ENCODE peak calls at places on chromosomes 2 and 18, in five cellular contexts. Y is Peyer's patch, G is endothelial cell of umbilical vein, H is H1, J is prostate gland. W is an unnamed sample.

GRCh38 chr2:124683536-124684407 is 658.7 kb downstream of the CNTNAP5 start:
- DNase-seq in Y (no peak), G (no peak), H (no peak), J (no peak), W (no peak)

GRCh38 chr2:1864301-1864980 is 120.1 kb upstream of the PXDN start:
- DNase-seq in Y (no peak), G (no peak), H (no peak), J (no peak), W (no peak)

GRCh38 chr18:36509646-36510197 is 212.2 kb downstream of the FHOD3 start:
- DNase-seq in Y (no peak), G (no peak), H (no peak), J (no peak), W (no peak)

GRCh38 chr2:1807167-1807566 is 62.9 kb upstream of the PXDN start:
- DNase-seq in Y (no peak), G (no peak), H (no peak), J (no peak), W (no peak)

GRCh38 chr2:12684471-12684936 is 32.2 kb upstream of the TRIB2 start:
- DNase-seq in Y (no peak), G (peak), H (no peak), J (peak), W (no peak)

GRCh38 chr2:119678021-119678656 is 862 bp upstream of the TMEM177 start:
- DNase-seq in Y (peak), G (no peak), H (no peak), J (no peak), W (no peak)

GRCh38 chr2:133504566-133505505 is 63.4 kb downstream of the NCKAP5 start:
- DNase-seq in Y (no peak), G (peak), H (no peak), J (peak), W (no peak)

GRCh38 chr2:52404866-52405265 is 1362.7 kb upstream of the CHAC2 start:
- DNase-seq in Y (no peak), G (no peak), H (no peak), J (no peak), W (no peak)

GRCh38 chr2:12221583-12221982 is 475.2 kb downstream of the LPIN1 start:
- DNase-seq in Y (no peak), G (no peak), H (no peak), J (no peak), W (no peak)

GRCh38 chr2:186437719-186438118 is 48.3 kb upstream of the ZC3H15 start:
- DNase-seq in Y (no peak), G (no peak), H (no peak), J (no peak), W (no peak)

GRCh38 chr18:58977223-58977622 is 112.5 kb downstream of the ZNF532 start:
- DNase-seq in Y (no peak), G (no peak), H (no peak), J (no peak), W (no peak)

GRCh38 chr2:86492057-86492456 is 50.9 kb downstream of the KDM3A start:
- DNase-seq in Y (no peak), G (no peak), H (no peak), J (no peak), W (no peak)

GRCh38 chr2:42755161-42755900 is 8.6 kb downstream of the OXER1 start:
- DNase-seq in Y (no peak), G (no peak), H (no peak), J (no peak), W (no peak)

GRCh38 chr2:241432824-241433448 is 75.4 kb downstream of the STK25 start:
- DNase-seq in Y (no peak), G (no peak), H (no peak), J (no peak), W (no peak)

GRCh38 chr2:102619414-102620319 is at the start of gene SLC9A2:
- DNase-seq in Y (no peak), G (peak), H (no peak), J (peak), W (no peak)

GRCh38 chr18:6055711-6056110 is 160.4 kb upstream of the TMEM200C start:
- DNase-seq in Y (no peak), G (peak), H (no peak), J (no peak), W (no peak)

GRCh38 chr18:43442571-43442970 is 165.3 kb upstream of the SYT4 start:
- DNase-seq in Y (no peak), G (no peak), H (no peak), J (no peak), W (no peak)

GRCh38 chr2:23705771-23706612 is 220.9 kb downstream of the ATAD2B start:
- DNase-seq in Y (no peak), G (no peak), H (no peak), J (no peak), W (no peak)

GRCh38 chr2:85959191-85959590 is 70.4 kb upstream of the ST3GAL5 start:
- DNase-seq in Y (no peak), G (no peak), H (no peak), J (no peak), W (no peak)

GRCh38 chr2:189441709-189442074 is 418 bp downstream of the WDR75 start:
- DNase-seq in Y (no peak), G (no peak), H (no peak), J (peak), W (no peak)

GRCh38 chr18:26634631-26635030 is 86.3 kb upstream of the KCTD1 start:
- DNase-seq in Y (no peak), G (no peak), H (no peak), J (no peak), W (no peak)

GRCh38 chr18:62964432-62964831 is 249.1 kb downstream of the PHLPP1 start:
- DNase-seq in Y (no peak), G (no peak), H (no peak), J (no peak), W (no peak)

GRCh38 chr2:14861201-14861600 is 228.7 kb downstream of the LRATD1 start:
- DNase-seq in Y (no peak), G (no peak), H (no peak), J (no peak), W (no peak)

GRCh38 chr2:228731517-228731916 is 539.6 kb downstream of the PID1 start:
- DNase-seq in Y (no peak), G (no peak), H (peak), J (no peak), W (no peak)

GRCh38 chr2:10658041-10658913 is 31.5 kb downstream of the NOL10 start:
- DNase-seq in Y (no peak), G (no peak), H (no peak), J (no peak), W (no peak)

GRCh38 chr2:20224716-20225293 is at the start of gene SDC1:
- DNase-seq in Y (no peak), G (peak), H (no peak), J (peak), W (no peak)

GRCh38 chr2:63743170-63743975 is 98.3 kb upstream of the UGP2 start:
- DNase-seq in Y (no peak), G (no peak), H (no peak), J (no peak), W (no peak)

GRCh38 chr2:234951386-234952269 is at the start of gene SH3BP4:
- DNase-seq in Y (peak), G (peak), H (no peak), J (peak), W (no peak)

GRCh38 chr2:168039885-168040284 is 207.5 kb downstream of the STK39 start:
- DNase-seq in Y (no peak), G (no peak), H (no peak), J (no peak), W (no peak)

GRCh38 chr18:24499814-24500601 is 39.6 kb downstream of the HRH4 start:
- DNase-seq in Y (no peak), G (no peak), H (no peak), J (no peak), W (no peak)

GRCh38 chr2:24793752-24794477 is 690 bp downstream of the CENPO start:
- DNase-seq in Y (no peak), G (peak), H (no peak), J (no peak), W (no peak)

GRCh38 chr2:160156084-160156483 is 44.0 kb downstream of the ITGB6 start:
- DNase-seq in Y (no peak), G (peak), H (no peak), J (no peak), W (no peak)
- TF ChIP-seq CTCF in Y (no peak), G (no peak), H (peak), J (no peak), W (no peak)

GRCh38 chr2:160918909-160919503 is 241.2 kb upstream of the TANK start:
- DNase-seq in Y (peak), G (peak), H (peak), J (peak), W (peak)
- TF ChIP-seq CTCF in Y (no peak), G (peak), H (peak), J (peak), W (peak)

GRCh38 chr18:64019922-64020756 is 50.3 kb downstream of the SERPINB8 start:
- DNase-seq in Y (no peak), G (no peak), H (no peak), J (no peak), W (no peak)

DNA sequence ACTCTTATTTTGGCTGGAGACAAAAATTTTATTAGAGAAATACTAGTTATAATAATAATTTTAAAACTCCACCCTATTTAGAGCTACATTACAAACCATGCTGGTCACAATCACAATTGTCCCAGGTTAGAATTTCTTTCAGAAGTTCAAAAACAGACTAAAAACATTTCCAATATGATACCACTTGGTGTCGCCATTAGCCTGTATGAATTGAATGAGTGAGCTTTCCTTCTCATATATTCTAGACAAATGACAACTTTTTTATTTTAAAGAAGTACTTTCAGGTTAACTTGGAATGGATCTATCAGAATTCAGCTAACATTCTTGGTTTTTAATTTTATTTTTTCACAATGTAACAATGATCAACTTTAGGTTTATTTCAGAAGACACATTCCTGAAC is 48.0 kb downstream of the SERPINB8 start:
- DNase-seq in Y (no peak), G (peak), H (no peak), J (no peak), W (no peak)
- TF ChIP-seq CTCF in Y (no peak), G (peak), H (peak), J (peak), W (peak)

GRCh38 chr18:54444309-54444914 is 86.7 kb downstream of the C18orf54 start:
- DNase-seq in Y (no peak), G (peak), H (peak), J (peak), W (no peak)
- TF ChIP-seq CTCF in Y (no peak), G (peak), H (peak), J (peak), W (peak)

DNA sequence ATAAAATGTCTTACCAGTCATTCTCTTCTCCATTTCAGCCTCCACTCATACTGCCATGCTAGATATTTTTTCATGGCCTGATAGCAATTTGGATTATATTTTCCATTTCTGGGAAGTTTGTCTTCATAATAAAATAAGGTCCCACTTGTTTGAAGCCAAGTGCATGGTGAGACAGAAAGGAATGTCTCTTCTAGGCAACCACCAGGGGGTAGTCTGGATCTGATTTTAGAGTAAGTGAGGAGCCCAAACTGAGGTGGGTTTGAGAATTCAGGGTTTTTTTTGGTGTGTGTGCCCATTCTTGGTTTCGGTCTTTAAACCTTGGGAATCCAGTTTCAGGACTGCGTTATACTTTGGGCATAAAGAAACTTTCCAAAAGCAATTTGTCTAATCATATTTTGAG is 315.5 kb downstream of the RPRM start:
- DNase-seq in Y (no peak), G (no peak), H (peak), J (peak), W (no peak)
- TF ChIP-seq CTCF in Y (no peak), G (no peak), H (peak), J (peak), W (no peak)

GRCh38 chr18:78981652-78981955 is 2.0 kb downstream of the SALL3 start:
- DNase-seq in Y (no peak), G (no peak), H (no peak), J (no peak), W (no peak)

GRCh38 chr18:78984941-78985784 is 5.5 kb downstream of the SALL3 start:
- DNase-seq in Y (no peak), G (no peak), H (peak), J (no peak), W (no peak)

GRCh38 chr18:78982186-78982585 is 2.6 kb downstream of the SALL3 start:
- DNase-seq in Y (no peak), G (no peak), H (no peak), J (no peak), W (no peak)

GRCh38 chr18:78983530-78983929 is 3.9 kb downstream of the SALL3 start:
- DNase-seq in Y (no peak), G (no peak), H (no peak), J (no peak), W (no peak)

GRCh38 chr18:78986018-78986481 is 6.4 kb downstream of the SALL3 start:
- DNase-seq in Y (no peak), G (peak), H (no peak), J (peak), W (no peak)
- TF ChIP-seq CTCF in Y (no peak), G (peak), H (peak), J (peak), W (no peak)

GRCh38 chr2:96214554-96214953 is 5.9 kb upstream of the STARD7 start:
- DNase-seq in Y (no peak), G (no peak), H (no peak), J (no peak), W (no peak)
- TF ChIP-seq CTCF in Y (no peak), G (no peak), H (no peak), J (no peak), W (no peak)

W was measured in natural killer cell.